ENCODE peak calls at places on chromosomes 16 and 17, in five cellular contexts. P is mesenchymal stem cell; Q is CD8-positive, alpha-beta T cell; E is GM23338; K is right cardiac atrium. O is an unnamed sample. For H3K4me1, the result is how much of the 10 kb centered on the place peaks cover.

GRCh38 chr17:48259710-48260291 is 152.2 kb downstream of the SNX11 start:
- DNase-seq in P (peak), Q (no peak), K (no peak), E (peak), O (no peak)

GRCh38 chr17:74748529-74749261 is at the start of gene NHERF1:
- DNase-seq in K (no peak), E (peak), P (peak), Q (peak), O (peak)

GRCh38 chr16:624522-625401 is 6.0 kb upstream of the WFIKKN1 start:
- DNase-seq in Q (no peak), K (no peak), E (no peak), P (no peak), O (no peak)

GRCh38 chr16:17301593-17302135 is 169.1 kb downstream of the XYLT1 start:
- DNase-seq in K (no peak), E (no peak), P (no peak), Q (no peak), O (no peak)

GRCh38 chr16:12559714-12560113 is 244.0 kb downstream of the CPPED1 start:
- DNase-seq in Q (no peak), E (no peak), P (no peak), K (no peak), O (no peak)

GRCh38 chr17:63685021-63685420 is 14.9 kb downstream of the LIMD2 start:
- DNase-seq in Q (no peak), P (no peak), E (no peak), K (no peak), O (no peak)

GRCh38 chr17:56319531-56319930 is 166.3 kb downstream of the ANKFN1 start:
- DNase-seq in K (no peak), Q (no peak), E (peak), P (peak), O (no peak)

GRCh38 chr17:77617516-77617915 is 341.0 kb upstream of the TNRC6C start:
- DNase-seq in E (no peak), Q (no peak), P (no peak), K (no peak), O (no peak)

GRCh38 chr17:43211480-43212402 is at the start of gene TMEM106A:
- DNase-seq in K (peak), E (peak), P (peak), Q (peak), O (peak)

GRCh38 chr17:50059256-50059655 is 3.3 kb downstream of the ITGA3 start:
- DNase-seq in E (no peak), P (peak), Q (no peak), K (no peak), O (peak)

GRCh38 chr16:82454566-82454965 is 172.2 kb upstream of the CDH13 start:
- DNase-seq in K (no peak), P (no peak), Q (no peak), E (no peak), O (no peak)

GRCh38 chr16:87192418-87193073 is 124.6 kb downstream of the C16orf95 start:
- DNase-seq in E (no peak), K (no peak), P (no peak), Q (no peak), O (no peak)

GRCh38 chr16:31785126-31785525 is 88.5 kb upstream of the ZNF267 start:
- DNase-seq in K (no peak), P (no peak), E (no peak), Q (no peak), O (no peak)

DNA sequence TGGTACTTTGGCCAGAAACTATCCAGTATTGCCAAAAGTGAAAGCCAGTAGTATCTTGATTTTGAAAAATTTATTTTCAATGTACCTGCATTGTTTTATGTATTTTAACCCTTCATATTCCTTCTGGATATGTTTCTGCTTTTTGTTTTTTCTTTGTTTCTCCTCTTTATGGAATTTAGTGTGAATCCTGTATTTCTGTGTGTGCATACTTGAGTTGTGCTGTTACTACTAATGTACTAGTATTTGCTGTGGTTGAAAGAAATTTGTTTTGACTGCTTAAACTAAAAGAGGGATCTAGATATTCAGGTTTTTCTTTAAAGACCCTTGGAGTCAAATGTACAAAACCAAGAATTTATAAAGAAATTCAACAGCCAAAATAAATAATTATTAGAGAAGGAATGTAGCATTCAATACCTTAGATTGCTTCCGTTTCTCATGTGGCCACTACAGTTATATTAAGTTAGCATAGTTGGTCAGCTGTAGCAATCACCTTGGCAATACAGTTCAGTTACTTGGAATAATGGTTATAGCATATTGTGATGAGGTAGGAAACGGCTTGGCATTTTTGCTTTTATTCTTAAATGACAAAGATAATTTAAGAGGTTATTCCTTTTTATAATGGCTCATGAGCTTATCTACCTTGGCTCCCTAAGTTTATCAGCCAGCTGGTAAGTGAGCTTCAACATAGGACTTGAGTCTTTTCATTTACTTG is 4.9 kb downstream of the PHKB start:
- DNase-seq in Q (no peak), K (no peak), P (no peak), E (no peak), O (no peak)
- H3K4me3 ChIP-seq in Q (no peak), K (no peak), P (no peak), E (no peak), O (no peak)

GRCh38 chr17:861364-861763 is 79.2 kb downstream of the MRM3 start:
- DNase-seq in K (no peak), P (no peak), E (no peak), Q (no peak), O (no peak)
- H3K27ac ChIP-seq in K (no peak), P (no peak), E (peak), Q (no peak), O (peak)

DNA sequence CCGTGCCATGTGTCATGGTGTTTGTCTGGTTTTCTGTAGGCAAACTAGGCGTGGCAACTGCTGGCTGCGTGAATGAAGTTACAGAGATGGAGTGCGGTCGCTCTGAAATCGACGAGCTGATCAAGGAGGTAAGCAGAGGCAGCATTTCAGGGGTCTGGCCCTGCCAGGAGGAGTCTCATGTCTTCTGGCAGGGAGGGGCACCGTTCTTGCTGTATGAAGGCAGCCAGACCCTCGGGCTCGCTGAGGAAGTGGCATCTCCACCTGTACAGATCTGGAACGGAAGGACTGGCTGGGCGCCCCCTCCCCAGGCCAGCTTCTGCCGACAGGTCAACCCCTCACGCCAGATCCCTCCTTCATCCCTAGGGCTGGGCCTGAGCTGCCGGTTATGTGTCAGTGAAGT is 12.6 kb downstream of the IRF8 start:
- DNase-seq in Q (no peak), P (no peak), E (no peak), K (no peak), O (no peak)
- H3K4me1 ChIP-seq in Q (under half), P (under half), E (under half), K (under half), O (under half)

GRCh38 chr17:45241315-45242011 is 19.8 kb downstream of the FMNL1 start:
- DNase-seq in K (peak), P (no peak), E (peak), Q (no peak), O (no peak)
- H3K4me3 ChIP-seq in K (peak), P (no peak), E (peak), Q (no peak), O (peak)

DNA sequence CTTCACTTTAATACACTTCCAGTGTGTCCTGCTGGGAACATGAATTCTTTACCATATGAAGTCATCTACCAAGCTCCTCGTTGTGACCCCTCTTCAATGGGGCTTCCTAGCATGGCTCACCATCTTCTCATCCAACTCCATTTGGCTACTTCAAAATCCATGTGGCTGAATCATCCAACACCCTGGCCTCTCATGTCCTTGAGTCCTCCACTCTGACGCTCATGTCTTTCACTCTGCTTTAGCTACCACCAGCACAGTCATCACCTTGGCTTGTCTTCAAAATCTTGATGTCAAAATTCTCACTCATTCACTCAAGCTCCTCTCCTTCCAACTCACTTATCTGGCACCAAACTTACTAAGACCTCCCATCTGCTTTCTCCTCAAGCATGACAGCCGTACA is 35.8 kb downstream of the AMFR start:
- DNase-seq in P (peak), Q (no peak), K (no peak), E (no peak), O (no peak)
- H3K27ac ChIP-seq in P (peak), Q (no peak), K (no peak), E (no peak), O (no peak)

GRCh38 chr16:47493358-47494337 is 32.5 kb downstream of the PHKB start:
- DNase-seq in E (no peak), K (no peak), P (no peak), Q (no peak), O (no peak)

GRCh38 chr16:47490471-47490870 is 29.3 kb downstream of the PHKB start:
- DNase-seq in Q (no peak), K (no peak), P (no peak), E (no peak), O (no peak)

GRCh38 chr16:47488051-47488450 is 26.9 kb downstream of the PHKB start:
- DNase-seq in E (no peak), Q (no peak), P (no peak), K (no peak), O (no peak)

GRCh38 chr16:47492428-47493357 is 31.6 kb downstream of the PHKB start:
- DNase-seq in Q (no peak), P (peak), K (peak), E (peak), O (no peak)

DNA sequence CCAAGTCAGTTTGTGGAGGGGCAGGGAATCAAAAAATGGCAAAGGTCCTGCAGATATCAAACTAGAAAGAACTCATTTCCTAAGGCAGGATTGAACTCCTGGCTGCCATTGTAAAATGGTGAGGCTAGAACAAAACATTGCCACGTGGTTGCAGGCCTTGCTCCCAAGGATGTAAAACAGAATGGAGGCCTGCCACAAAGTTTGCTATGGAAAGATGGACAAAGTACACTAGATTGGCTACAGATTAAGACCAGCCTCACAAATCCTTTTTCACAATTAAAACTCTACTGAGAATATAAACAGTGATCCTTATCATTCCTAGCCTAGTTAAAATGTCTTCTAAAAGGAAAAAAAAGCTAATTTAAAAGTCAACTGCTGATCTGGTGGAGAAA is 30.9 kb downstream of the PHKB start:
- DNase-seq in E (no peak), Q (no peak), K (no peak), P (no peak), O (no peak)
- H3K4me1 ChIP-seq in E (under half), Q (under half), K (under half), P (under half), O (under half)

GRCh38 chr16:84726079-84726669 is 26.4 kb downstream of the USP10 start:
- DNase-seq in Q (peak), K (peak), E (peak), P (peak), O (peak)
- H3K4me3 ChIP-seq in Q (no peak), K (no peak), E (peak), P (no peak), O (no peak)